ENCODE peak calls at places on chromosomes 2 and 18, in eight cellular contexts. V, O, B, I, E, J, K and Z are unnamed samples.

GRCh38 chr2:13652531-13653313 is 936.0 kb downstream of the TRIB2 start:
- DNase-seq in V (no peak), O (no peak), B (no peak), I (no peak), E (no peak), J (no peak), K (no peak), Z (no peak)

GRCh38 chr18:36889742-36890141 is 60.8 kb downstream of the KIAA1328 start:
- DNase-seq in V (no peak), O (no peak), B (no peak), I (no peak), E (no peak), J (no peak), K (no peak), Z (no peak)

GRCh38 chr2:20593072-20594034 is 57.5 kb downstream of the HS1BP3 start:
- DNase-seq in V (peak), O (no peak), B (peak), I (peak), E (no peak), J (no peak), K (no peak), Z (no peak)

GRCh38 chr2:172927381-172928357 is 148.0 kb upstream of the MAP3K20 start:
- DNase-seq in V (peak), O (no peak), B (no peak), I (no peak), E (no peak), J (no peak), K (no peak), Z (no peak)

GRCh38 chr2:218318241-218318640 is 25.9 kb upstream of the TMBIM1 start:
- DNase-seq in V (no peak), O (no peak), B (no peak), I (no peak), E (no peak), J (no peak), K (no peak), Z (no peak)

GRCh38 chr2:40028792-40029488 is 249.9 kb upstream of the THUMPD2 start:
- DNase-seq in V (no peak), O (no peak), B (no peak), I (no peak), E (no peak), J (no peak), K (peak), Z (no peak)

GRCh38 chr2:17752892-17753802 is 463 bp downstream of the SMC6 start:
- DNase-seq in V (peak), O (no peak), B (peak), I (peak), E (peak), J (no peak), K (no peak), Z (no peak)

GRCh38 chr2:234967201-234967873 is 15.5 kb downstream of the SH3BP4 start:
- DNase-seq in V (no peak), O (no peak), B (no peak), I (no peak), E (no peak), J (no peak), K (no peak), Z (no peak)

GRCh38 chr18:50287441-50288347 is at the start of gene CXXC1:
- DNase-seq in V (peak), O (peak), B (peak), I (peak), E (peak), J (peak), K (peak), Z (peak)

GRCh38 chr2:39851251-39851650 is 72.2 kb upstream of the THUMPD2 start:
- DNase-seq in V (no peak), O (no peak), B (no peak), I (no peak), E (no peak), J (no peak), K (no peak), Z (no peak)

GRCh38 chr2:190578158-190579057 is 43.9 kb upstream of the NEMP2 start:
- DNase-seq in V (no peak), O (peak), B (peak), I (peak), E (no peak), J (no peak), K (no peak), Z (no peak)

GRCh38 chr18:50131591-50131990 is 63.4 kb downstream of the MYO5B start:
- DNase-seq in V (no peak), O (no peak), B (no peak), I (no peak), E (no peak), J (no peak), K (peak), Z (no peak)

GRCh38 chr2:102698369-102699111 is 63.3 kb upstream of the TMEM182 start:
- DNase-seq in V (no peak), O (no peak), B (no peak), I (peak), E (no peak), J (no peak), K (no peak), Z (no peak)

GRCh38 chr2:159971365-159972122 is 90.9 kb downstream of the PLA2R1 start:
- DNase-seq in V (no peak), O (no peak), B (no peak), I (no peak), E (no peak), J (no peak), K (no peak), Z (no peak)

GRCh38 chr18:26685438-26686173 is 137.3 kb upstream of the KCTD1 start:
- DNase-seq in V (no peak), O (no peak), B (peak), I (no peak), E (peak), J (no peak), K (no peak), Z (no peak)

GRCh38 chr2:25123682-25124081 is 44.7 kb downstream of the POMC start:
- DNase-seq in V (no peak), O (no peak), B (no peak), I (no peak), E (no peak), J (no peak), K (no peak), Z (no peak)

GRCh38 chr2:210593166-210593565 is 36.8 kb downstream of the CPS1 start:
- DNase-seq in V (no peak), O (no peak), B (no peak), I (no peak), E (no peak), J (no peak), K (no peak), Z (no peak)

GRCh38 chr2:207969249-207969648 is 56.1 kb downstream of the PLEKHM3 start:
- DNase-seq in V (no peak), O (no peak), B (no peak), I (no peak), E (no peak), J (no peak), K (no peak), Z (no peak)

GRCh38 chr2:189222440-189222839 is 42.9 kb upstream of the COL5A2 start:
- DNase-seq in V (peak), O (no peak), B (no peak), I (no peak), E (no peak), J (no peak), K (no peak), Z (no peak)

GRCh38 chr18:22525313-22525712 is 107.6 kb upstream of the CTAGE1 start:
- DNase-seq in V (no peak), O (no peak), B (no peak), I (no peak), E (no peak), J (no peak), K (no peak), Z (no peak)

GRCh38 chr2:238692562-238692961 is 155.3 kb upstream of the TWIST2 start:
- DNase-seq in V (no peak), O (no peak), B (no peak), I (no peak), E (no peak), J (no peak), K (no peak), Z (no peak)

GRCh38 chr2:11744631-11745394 is 1.6 kb upstream of the LPIN1 start:
- DNase-seq in V (peak), O (peak), B (peak), I (peak), E (peak), J (no peak), K (no peak), Z (no peak)

GRCh38 chr18:39341106-39341505 is 1775.5 kb upstream of the CELF4 start:
- DNase-seq in V (no peak), O (no peak), B (no peak), I (no peak), E (no peak), J (no peak), K (no peak), Z (no peak)

GRCh38 chr2:100756704-100757103 is 63.2 kb upstream of the NPAS2 start:
- DNase-seq in V (peak), O (no peak), B (no peak), I (no peak), E (no peak), J (no peak), K (no peak), Z (no peak)

GRCh38 chr18:22846088-22846683 is 86.9 kb upstream of the RBBP8 start:
- DNase-seq in V (peak), O (peak), B (peak), I (peak), E (peak), J (no peak), K (no peak), Z (no peak)

GRCh38 chr2:50126845-50127244 is 905.1 kb downstream of the NRXN1 start:
- DNase-seq in V (no peak), O (no peak), B (no peak), I (no peak), E (peak), J (no peak), K (no peak), Z (no peak)

GRCh38 chr2:16763493-16763899 is 97.9 kb upstream of the CYRIA start:
- DNase-seq in V (no peak), O (no peak), B (no peak), I (no peak), E (no peak), J (no peak), K (no peak), Z (no peak)

GRCh38 chr2:23903034-23903433 is 23.9 kb downstream of the ATAD2B start:
- DNase-seq in V (no peak), O (no peak), B (no peak), I (no peak), E (no peak), J (no peak), K (no peak), Z (no peak)

GRCh38 chr2:169039702-169040101 is 8.6 kb upstream of the ABCB11 start:
- DNase-seq in V (no peak), O (no peak), B (no peak), I (no peak), E (no peak), J (no peak), K (no peak), Z (no peak)

GRCh38 chr2:240989451-240990265 is 8.8 kb upstream of the SNED1 start:
- DNase-seq in V (peak), O (peak), B (peak), I (peak), E (no peak), J (no peak), K (no peak), Z (no peak)

GRCh38 chr2:12465631-12466135 is 251.1 kb upstream of the TRIB2 start:
- DNase-seq in V (peak), O (no peak), B (no peak), I (no peak), E (no peak), J (no peak), K (no peak), Z (no peak)

GRCh38 chr2:134642938-134643337 is 75.9 kb downstream of the TMEM163 start:
- DNase-seq in V (no peak), O (no peak), B (no peak), I (no peak), E (no peak), J (no peak), K (no peak), Z (no peak)

GRCh38 chr2:170973225-170973491 is 44.1 kb downstream of the GORASP2 start:
- DNase-seq in V (no peak), O (no peak), B (no peak), I (no peak), E (no peak), J (no peak), K (no peak), Z (no peak)
- H3K9ac ChIP-seq in V (peak), O (peak), B (peak), I (peak), E (no peak), J (no peak), K (peak), Z (peak)

GRCh38 chr18:12423820-12424219 is 16.1 kb downstream of the PRELID3A start:
- DNase-seq in V (no peak), O (no peak), B (no peak), I (no peak), E (no peak), J (no peak), K (no peak), Z (no peak)

GRCh38 chr18:12421732-12422131 is 14.0 kb downstream of the PRELID3A start:
- DNase-seq in V (no peak), O (no peak), B (no peak), I (no peak), E (no peak), J (no peak), K (no peak), Z (no peak)

GRCh38 chr18:12422936-12423335 is 15.2 kb downstream of the PRELID3A start:
- DNase-seq in V (no peak), O (no peak), B (peak), I (no peak), E (peak), J (no peak), K (no peak), Z (no peak)

GRCh38 chr18:12423393-12423792 is 15.7 kb downstream of the PRELID3A start:
- DNase-seq in V (no peak), O (no peak), B (no peak), I (no peak), E (no peak), J (no peak), K (no peak), Z (no peak)

GRCh38 chr18:12420831-12421421 is 13.2 kb downstream of the PRELID3A start:
- DNase-seq in V (no peak), O (no peak), B (peak), I (no peak), E (peak), J (no peak), K (no peak), Z (no peak)
- TF ChIP-seq POLR2AphosphoS5 in V (no peak), O (no peak), B (peak), I (no peak), E (no peak), J (peak), K (no peak), Z (peak)

GRCh38 chr2:164621761-164622105 is 451 bp upstream of the GRB14 start:
- DNase-seq in V (no peak), O (no peak), B (no peak), I (no peak), E (no peak), J (peak), K (no peak), Z (no peak)
- H3K4me3 ChIP-seq in V (peak), O (peak), B (peak), I (no peak), E (peak), J (peak), K (no peak), Z (peak)

GRCh38 chr2:85216927-85217326 is 83.7 kb downstream of the TCF7L1 start:
- DNase-seq in V (no peak), O (no peak), B (no peak), I (no peak), E (no peak), J (no peak), K (peak), Z (no peak)

GRCh38 chr2:85213893-85214512 is 80.8 kb downstream of the TCF7L1 start:
- DNase-seq in V (no peak), O (no peak), B (no peak), I (no peak), E (no peak), J (no peak), K (no peak), Z (no peak)

GRCh38 chr2:85213404-85213803 is 80.2 kb downstream of the TCF7L1 start:
- DNase-seq in V (no peak), O (no peak), B (no peak), I (no peak), E (no peak), J (no peak), K (no peak), Z (no peak)

GRCh38 chr2:85215074-85216050 is 82.2 kb downstream of the TCF7L1 start:
- DNase-seq in V (no peak), O (no peak), B (peak), I (no peak), E (peak), J (no peak), K (no peak), Z (peak)

GRCh38 chr2:85216051-85216431 is 82.8 kb downstream of the TCF7L1 start:
- DNase-seq in V (no peak), O (no peak), B (no peak), I (no peak), E (no peak), J (no peak), K (no peak), Z (no peak)
- H3K9ac ChIP-seq in V (no peak), O (no peak), B (no peak), I (no peak), E (peak), J (no peak), K (no peak), Z (no peak)

DNA sequence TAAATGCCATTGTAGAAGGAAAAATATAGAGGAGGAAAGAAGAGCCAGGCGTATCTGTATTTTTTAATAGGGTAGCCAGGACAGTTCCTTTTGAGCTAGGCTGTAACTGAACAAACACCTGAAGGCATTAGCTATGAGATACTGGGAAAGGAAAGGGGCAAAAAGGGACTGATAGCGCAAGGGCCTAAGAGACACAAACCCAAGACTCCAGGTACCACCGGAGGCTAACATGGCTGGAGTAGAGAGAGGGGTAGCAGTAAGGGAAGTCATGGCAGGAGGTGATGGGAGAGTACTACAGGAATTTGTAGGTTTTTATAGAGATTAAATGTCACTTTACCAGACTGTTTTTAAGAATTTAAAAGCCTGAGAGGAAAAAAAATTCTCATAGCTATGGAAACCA is 20.7 kb downstream of the PNO1 start:
- DNase-seq in V (no peak), O (no peak), B (no peak), I (no peak), E (no peak), J (no peak), K (no peak), Z (no peak)
- TF ChIP-seq POLR2AphosphoS5 in V (no peak), O (no peak), B (no peak), I (no peak), E (no peak), J (no peak), K (no peak), Z (no peak)

DNA sequence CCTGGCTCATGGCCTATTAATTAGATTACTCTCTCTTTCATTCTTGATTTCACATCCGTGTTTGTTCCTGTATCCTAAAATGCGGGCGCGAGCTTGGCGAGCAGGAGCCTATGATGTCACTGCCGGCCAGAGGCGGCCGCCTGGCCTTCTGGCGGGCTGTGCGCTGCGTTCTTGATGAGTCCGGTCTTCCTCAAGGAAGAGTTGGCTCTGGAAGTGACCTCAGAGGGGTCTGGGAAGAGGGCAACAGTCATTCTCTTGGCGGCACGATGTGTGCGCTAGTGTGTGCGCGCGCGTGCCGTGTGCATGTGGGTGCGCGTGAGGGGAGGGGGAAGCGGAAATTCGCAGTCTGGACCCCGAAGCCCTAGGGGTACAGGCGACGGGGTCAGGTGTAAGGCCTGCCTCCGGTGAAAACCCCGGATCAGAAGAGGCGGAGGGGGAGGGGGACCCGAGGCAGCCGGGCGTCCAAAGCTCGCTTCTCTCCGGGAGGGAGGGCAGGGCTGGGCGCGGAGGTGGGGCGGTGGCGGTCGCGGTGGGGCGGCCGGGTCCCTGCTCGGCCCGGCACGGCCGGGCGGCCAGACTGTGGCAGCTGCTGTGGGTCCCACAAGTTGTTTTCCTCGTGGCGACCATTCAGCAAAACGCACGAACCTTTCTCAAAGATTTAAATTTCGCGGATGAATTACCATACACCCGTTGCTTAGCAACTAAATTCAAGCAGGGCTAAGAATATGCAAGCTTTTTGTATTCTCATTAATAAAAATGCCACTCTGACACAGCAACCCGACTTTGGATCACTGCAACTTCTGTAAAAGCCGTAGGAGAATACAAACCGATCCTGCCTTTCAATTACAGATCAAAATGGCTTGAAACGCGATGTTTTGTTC is 8.4 kb downstream of the POU3F3 start:
- DNase-seq in V (no peak), O (no peak), B (no peak), I (no peak), E (peak), J (no peak), K (no peak), Z (no peak)
- H3K4me3 ChIP-seq in V (no peak), O (no peak), B (no peak), I (no peak), E (no peak), J (peak), K (no peak), Z (peak)

GRCh38 chr2:237290249-237290648 is 123.7 kb downstream of the COL6A3 start:
- DNase-seq in V (no peak), O (no peak), B (no peak), I (no peak), E (no peak), J (no peak), K (no peak), Z (no peak)
- H3K9ac ChIP-seq in V (no peak), O (no peak), B (no peak), I (no peak), E (peak), J (no peak), K (no peak), Z (no peak)

DNA sequence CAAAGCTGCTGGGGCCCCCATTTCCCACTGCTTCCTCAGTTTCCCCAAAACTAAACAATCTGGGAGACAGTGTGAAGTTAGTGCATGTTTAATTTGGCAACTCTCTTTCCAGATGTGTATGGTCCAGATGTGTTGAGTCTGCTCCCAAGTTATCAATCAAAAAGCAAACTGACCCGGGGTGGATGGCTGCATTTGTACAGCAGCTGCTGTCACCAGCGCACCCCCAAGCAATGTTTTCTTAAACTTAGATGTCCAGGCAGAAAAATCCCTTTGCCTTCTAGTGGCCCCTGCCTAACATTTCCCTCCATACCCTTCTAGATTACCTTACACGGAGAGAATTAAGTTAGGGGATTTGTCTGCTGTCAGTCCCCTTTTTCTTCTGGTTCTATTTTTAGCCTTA is 137.0 kb downstream of the COPS8 start:
- DNase-seq in V (no peak), O (no peak), B (no peak), I (no peak), E (no peak), J (no peak), K (no peak), Z (no peak)
- TF ChIP-seq POLR2AphosphoS5 in V (no peak), O (no peak), B (no peak), I (no peak), E (no peak), J (no peak), K (no peak), Z (no peak)